ENCODE peak calls at places on chromosomes 5 and 9, in six cellular contexts. One of them, this sample, is unnamed.
A peak's percentile ranks its signal among the peaks of the same experiment; 100 is the strongest.

GRCh38 chr5:181189363-181189961 is 15.5 kb downstream of the TRIM7 start:
- DNase-seq in NCI-H1436: no peak
- DNase-seq in iPS-NIHi11: no peak
- DNase-seq in COR-L47: no peak
- DNase-seq in stimulated activated CD4-positive, alpha-beta T cell treated with anti-CD3 and anti-CD28 coated beads, Interleukin-2, amount 100 ng/mL, for 24 hours: peak; percentile 67
- DNase-seq in esophagus squamous epithelium: no peak
- DNase-seq in this sample: no peak

GRCh38 chr5:1757511-1757910 is 42.1 kb downstream of the MRPL36 start:
- DNase-seq in NCI-H1436: no peak
- DNase-seq in iPS-NIHi11: no peak
- DNase-seq in COR-L47: no peak
- DNase-seq in stimulated activated CD4-positive, alpha-beta T cell treated with anti-CD3 and anti-CD28 coated beads, Interleukin-2, amount 100 ng/mL, for 24 hours: no peak
- DNase-seq in esophagus squamous epithelium: no peak
- DNase-seq in this sample: no peak

GRCh38 chr5:167295686-167296015 is 995.8 kb upstream of the WWC1 start:
- DNase-seq in NCI-H1436: no peak
- DNase-seq in iPS-NIHi11: no peak
- DNase-seq in COR-L47: no peak
- DNase-seq in stimulated activated CD4-positive, alpha-beta T cell treated with anti-CD3 and anti-CD28 coated beads, Interleukin-2, amount 100 ng/mL, for 24 hours: no peak
- DNase-seq in esophagus squamous epithelium: no peak
- DNase-seq in this sample: no peak

GRCh38 chr9:134413112-134413715 is 87.0 kb downstream of the RXRA start:
- DNase-seq in NCI-H1436: no peak
- DNase-seq in iPS-NIHi11: no peak
- DNase-seq in COR-L47: no peak
- DNase-seq in stimulated activated CD4-positive, alpha-beta T cell treated with anti-CD3 and anti-CD28 coated beads, Interleukin-2, amount 100 ng/mL, for 24 hours: no peak
- DNase-seq in esophagus squamous epithelium: no peak
- DNase-seq in this sample: no peak

GRCh38 chr5:174837919-174838902 is 113.8 kb downstream of the MSX2 start:
- DNase-seq in NCI-H1436: no peak
- DNase-seq in iPS-NIHi11: peak; percentile 60
- DNase-seq in COR-L47: peak; percentile 11
- DNase-seq in stimulated activated CD4-positive, alpha-beta T cell treated with anti-CD3 and anti-CD28 coated beads, Interleukin-2, amount 100 ng/mL, for 24 hours: no peak
- DNase-seq in esophagus squamous epithelium: no peak
- DNase-seq in this sample: no peak

GRCh38 chr5:5492087-5492933 is 69.8 kb downstream of the ICE1 start:
- DNase-seq in NCI-H1436: peak; percentile 52
- DNase-seq in iPS-NIHi11: peak; percentile 36
- DNase-seq in COR-L47: peak; percentile 19
- DNase-seq in stimulated activated CD4-positive, alpha-beta T cell treated with anti-CD3 and anti-CD28 coated beads, Interleukin-2, amount 100 ng/mL, for 24 hours: no peak
- DNase-seq in esophagus squamous epithelium: no peak
- DNase-seq in this sample: peak; percentile 76

GRCh38 chr5:100777680-100778281 is 125.3 kb downstream of the ST8SIA4 start:
- DNase-seq in NCI-H1436: no peak
- DNase-seq in iPS-NIHi11: no peak
- DNase-seq in COR-L47: no peak
- DNase-seq in stimulated activated CD4-positive, alpha-beta T cell treated with anti-CD3 and anti-CD28 coated beads, Interleukin-2, amount 100 ng/mL, for 24 hours: peak; percentile 4
- DNase-seq in esophagus squamous epithelium: no peak
- DNase-seq in this sample: no peak

GRCh38 chr9:4349841-4350418 is 50.1 kb upstream of the GLIS3 start:
- DNase-seq in NCI-H1436: no peak
- DNase-seq in iPS-NIHi11: no peak
- DNase-seq in COR-L47: no peak
- DNase-seq in stimulated activated CD4-positive, alpha-beta T cell treated with anti-CD3 and anti-CD28 coated beads, Interleukin-2, amount 100 ng/mL, for 24 hours: no peak
- DNase-seq in esophagus squamous epithelium: no peak
- DNase-seq in this sample: no peak

GRCh38 chr5:14265574-14265973 is 122.4 kb downstream of the TRIO start:
- DNase-seq in NCI-H1436: no peak
- DNase-seq in iPS-NIHi11: no peak
- DNase-seq in COR-L47: no peak
- DNase-seq in stimulated activated CD4-positive, alpha-beta T cell treated with anti-CD3 and anti-CD28 coated beads, Interleukin-2, amount 100 ng/mL, for 24 hours: no peak
- DNase-seq in esophagus squamous epithelium: no peak
- DNase-seq in this sample: no peak

GRCh38 chr5:180495292-180495691 is 1.1 kb downstream of the CNOT6 start:
- DNase-seq in NCI-H1436: no peak
- DNase-seq in iPS-NIHi11: no peak
- DNase-seq in COR-L47: no peak
- DNase-seq in stimulated activated CD4-positive, alpha-beta T cell treated with anti-CD3 and anti-CD28 coated beads, Interleukin-2, amount 100 ng/mL, for 24 hours: no peak
- DNase-seq in esophagus squamous epithelium: no peak
- DNase-seq in this sample: no peak

GRCh38 chr9:92138157-92138959 is 23.1 kb upstream of the SPTLC1 start:
- DNase-seq in NCI-H1436: peak; percentile 68
- DNase-seq in iPS-NIHi11: peak; percentile 79
- DNase-seq in COR-L47: peak; percentile 64
- DNase-seq in stimulated activated CD4-positive, alpha-beta T cell treated with anti-CD3 and anti-CD28 coated beads, Interleukin-2, amount 100 ng/mL, for 24 hours: peak; percentile 86
- DNase-seq in esophagus squamous epithelium: no peak
- DNase-seq in this sample: peak; percentile 15

GRCh38 chr5:135212361-135213033 is 178.5 kb upstream of the PITX1 start:
- DNase-seq in NCI-H1436: no peak
- DNase-seq in iPS-NIHi11: no peak
- DNase-seq in COR-L47: no peak
- DNase-seq in stimulated activated CD4-positive, alpha-beta T cell treated with anti-CD3 and anti-CD28 coated beads, Interleukin-2, amount 100 ng/mL, for 24 hours: no peak
- DNase-seq in esophagus squamous epithelium: no peak
- DNase-seq in this sample: no peak

GRCh38 chr9:131306397-131306997 is 17.0 kb downstream of the PLPP7 start:
- DNase-seq in NCI-H1436: no peak
- DNase-seq in iPS-NIHi11: no peak
- DNase-seq in COR-L47: no peak
- DNase-seq in stimulated activated CD4-positive, alpha-beta T cell treated with anti-CD3 and anti-CD28 coated beads, Interleukin-2, amount 100 ng/mL, for 24 hours: no peak
- DNase-seq in esophagus squamous epithelium: no peak
- DNase-seq in this sample: no peak

GRCh38 chr5:144549580-144549979 is 378.9 kb downstream of the KCTD16 start:
- DNase-seq in NCI-H1436: no peak
- DNase-seq in iPS-NIHi11: no peak
- DNase-seq in COR-L47: peak; percentile 93
- DNase-seq in stimulated activated CD4-positive, alpha-beta T cell treated with anti-CD3 and anti-CD28 coated beads, Interleukin-2, amount 100 ng/mL, for 24 hours: no peak
- DNase-seq in esophagus squamous epithelium: no peak
- DNase-seq in this sample: no peak

GRCh38 chr5:150289551-150290390 is at the start of gene CAMK2A:
- DNase-seq in NCI-H1436: peak; percentile 83
- DNase-seq in iPS-NIHi11: peak; percentile 74
- DNase-seq in COR-L47: peak; percentile 86
- DNase-seq in stimulated activated CD4-positive, alpha-beta T cell treated with anti-CD3 and anti-CD28 coated beads, Interleukin-2, amount 100 ng/mL, for 24 hours: no peak
- DNase-seq in esophagus squamous epithelium: no peak
- DNase-seq in this sample: peak; percentile 44

GRCh38 chr5:108255468-108255867 is 126.4 kb downstream of the FBXL17 start:
- DNase-seq in NCI-H1436: no peak
- DNase-seq in iPS-NIHi11: no peak
- DNase-seq in COR-L47: peak; percentile 54
- DNase-seq in stimulated activated CD4-positive, alpha-beta T cell treated with anti-CD3 and anti-CD28 coated beads, Interleukin-2, amount 100 ng/mL, for 24 hours: no peak
- DNase-seq in esophagus squamous epithelium: no peak
- DNase-seq in this sample: no peak

GRCh38 chr5:96733771-96734498 is 71.8 kb downstream of the CAST start:
- DNase-seq in NCI-H1436: no peak
- DNase-seq in iPS-NIHi11: peak; percentile 55
- DNase-seq in COR-L47: no peak
- DNase-seq in stimulated activated CD4-positive, alpha-beta T cell treated with anti-CD3 and anti-CD28 coated beads, Interleukin-2, amount 100 ng/mL, for 24 hours: no peak
- DNase-seq in esophagus squamous epithelium: no peak
- DNase-seq in this sample: no peak

GRCh38 chr9:94713446-94714185 is 12.9 kb upstream of the AOPEP start:
- DNase-seq in NCI-H1436: no peak
- DNase-seq in iPS-NIHi11: no peak
- DNase-seq in COR-L47: no peak
- DNase-seq in stimulated activated CD4-positive, alpha-beta T cell treated with anti-CD3 and anti-CD28 coated beads, Interleukin-2, amount 100 ng/mL, for 24 hours: no peak
- DNase-seq in esophagus squamous epithelium: no peak
- DNase-seq in this sample: no peak

GRCh38 chr9:137638680-137639079 is 19.9 kb downstream of the EHMT1 start:
- DNase-seq in NCI-H1436: no peak
- DNase-seq in iPS-NIHi11: no peak
- DNase-seq in COR-L47: no peak
- DNase-seq in stimulated activated CD4-positive, alpha-beta T cell treated with anti-CD3 and anti-CD28 coated beads, Interleukin-2, amount 100 ng/mL, for 24 hours: no peak
- DNase-seq in esophagus squamous epithelium: no peak
- DNase-seq in this sample: no peak

GRCh38 chr9:129285979-129286772 is 108.1 kb upstream of the IER5L start:
- DNase-seq in NCI-H1436: no peak
- DNase-seq in iPS-NIHi11: no peak
- DNase-seq in COR-L47: no peak
- DNase-seq in stimulated activated CD4-positive, alpha-beta T cell treated with anti-CD3 and anti-CD28 coated beads, Interleukin-2, amount 100 ng/mL, for 24 hours: no peak
- DNase-seq in esophagus squamous epithelium: no peak
- DNase-seq in this sample: no peak

GRCh38 chr9:36987409-36987808 is 46.7 kb downstream of the PAX5 start:
- DNase-seq in NCI-H1436: no peak
- DNase-seq in iPS-NIHi11: no peak
- DNase-seq in COR-L47: no peak
- DNase-seq in stimulated activated CD4-positive, alpha-beta T cell treated with anti-CD3 and anti-CD28 coated beads, Interleukin-2, amount 100 ng/mL, for 24 hours: no peak
- DNase-seq in esophagus squamous epithelium: no peak
- DNase-seq in this sample: no peak

GRCh38 chr5:174329738-174330137 is 284.2 kb downstream of the NSG2 start:
- DNase-seq in NCI-H1436: no peak
- DNase-seq in iPS-NIHi11: no peak
- DNase-seq in COR-L47: no peak
- DNase-seq in stimulated activated CD4-positive, alpha-beta T cell treated with anti-CD3 and anti-CD28 coated beads, Interleukin-2, amount 100 ng/mL, for 24 hours: no peak
- DNase-seq in esophagus squamous epithelium: no peak
- DNase-seq in this sample: no peak

GRCh38 chr5:74241751-74242140 is 398.8 kb downstream of the ENC1 start:
- DNase-seq in NCI-H1436: no peak
- DNase-seq in iPS-NIHi11: no peak
- DNase-seq in COR-L47: no peak
- DNase-seq in stimulated activated CD4-positive, alpha-beta T cell treated with anti-CD3 and anti-CD28 coated beads, Interleukin-2, amount 100 ng/mL, for 24 hours: no peak
- DNase-seq in esophagus squamous epithelium: no peak
- DNase-seq in this sample: no peak

GRCh38 chr9:121755581-121755980 is 104.1 kb downstream of the DAB2IP start:
- DNase-seq in NCI-H1436: no peak
- DNase-seq in iPS-NIHi11: no peak
- DNase-seq in COR-L47: no peak
- DNase-seq in stimulated activated CD4-positive, alpha-beta T cell treated with anti-CD3 and anti-CD28 coated beads, Interleukin-2, amount 100 ng/mL, for 24 hours: no peak
- DNase-seq in esophagus squamous epithelium: no peak
- DNase-seq in this sample: no peak

GRCh38 chr5:543755-544674 is 19.8 kb upstream of the SLC9A3 start:
- DNase-seq in NCI-H1436: no peak
- DNase-seq in iPS-NIHi11: no peak
- DNase-seq in COR-L47: no peak
- DNase-seq in stimulated activated CD4-positive, alpha-beta T cell treated with anti-CD3 and anti-CD28 coated beads, Interleukin-2, amount 100 ng/mL, for 24 hours: peak; percentile 60
- DNase-seq in esophagus squamous epithelium: no peak
- DNase-seq in this sample: no peak

GRCh38 chr9:104780796-104781395 is 17.0 kb downstream of the NIPSNAP3B start:
- DNase-seq in NCI-H1436: peak; percentile 12
- DNase-seq in iPS-NIHi11: no peak
- DNase-seq in COR-L47: peak; percentile 7
- DNase-seq in stimulated activated CD4-positive, alpha-beta T cell treated with anti-CD3 and anti-CD28 coated beads, Interleukin-2, amount 100 ng/mL, for 24 hours: no peak
- DNase-seq in esophagus squamous epithelium: no peak
- DNase-seq in this sample: no peak

GRCh38 chr9:136615631-136616306 is 46.9 kb upstream of the EGFL7 start:
- DNase-seq in NCI-H1436: no peak
- DNase-seq in iPS-NIHi11: peak; percentile 41
- DNase-seq in COR-L47: no peak
- DNase-seq in stimulated activated CD4-positive, alpha-beta T cell treated with anti-CD3 and anti-CD28 coated beads, Interleukin-2, amount 100 ng/mL, for 24 hours: no peak
- DNase-seq in esophagus squamous epithelium: no peak
- DNase-seq in this sample: no peak

GRCh38 chr5:160369990-160370712 is at the start of gene C1QTNF2:
- DNase-seq in NCI-H1436: no peak
- DNase-seq in iPS-NIHi11: peak; percentile 86
- DNase-seq in COR-L47: no peak
- DNase-seq in stimulated activated CD4-positive, alpha-beta T cell treated with anti-CD3 and anti-CD28 coated beads, Interleukin-2, amount 100 ng/mL, for 24 hours: peak; percentile 28
- DNase-seq in esophagus squamous epithelium: no peak
- DNase-seq in this sample: peak; percentile 19

This sample was measured in NCI-H2227 treated with DMSO at 0.1 percent for 48 hours.